ENCODE peak calls at places on chromosome 13, in six cellular contexts. M, D, J, K, E and V are unnamed samples.

GRCh38 chr13:33321686-33322473 is 36.3 kb upstream of the STARD13 start:
- DNase-seq in M (no peak), K (no peak), D (no peak), J (no peak), E (peak), V (no peak)

GRCh38 chr13:78780708-78781107 is 121.8 kb upstream of the OBI1 start:
- DNase-seq in D (no peak), K (no peak), J (no peak), M (no peak), E (no peak), V (no peak)

GRCh38 chr13:80340643-80341097 is 256 bp downstream of the SPRY2 start:
- DNase-seq in M (peak), D (peak), K (peak), J (no peak), E (peak), V (no peak)

GRCh38 chr13:95573226-95573625 is 20.7 kb downstream of the CLDN10 start:
- DNase-seq in K (no peak), E (peak), M (no peak), J (no peak), D (no peak), V (no peak)

GRCh38 chr13:104487006-104487405 is 1420.8 kb upstream of the SLC10A2 start:
- DNase-seq in D (no peak), K (no peak), E (no peak), J (no peak), M (no peak), V (no peak)

GRCh38 chr13:41401371-41401770 is 56.0 kb upstream of the RGCC start:
- DNase-seq in J (no peak), K (no peak), M (no peak), E (no peak), D (no peak), V (no peak)

GRCh38 chr13:84500016-84500415 is 617.7 kb upstream of the SLITRK1 start:
- DNase-seq in E (peak), D (no peak), M (no peak), J (no peak), K (no peak), V (no peak)

GRCh38 chr13:110628477-110628793 is 13.1 kb downstream of the NAXD start:
- DNase-seq in D (no peak), J (no peak), M (no peak), K (no peak), E (no peak), V (no peak)

GRCh38 chr13:46126552-46127171 is 21.8 kb upstream of the CPB2 start:
- DNase-seq in J (no peak), M (peak), D (peak), K (peak), E (peak), V (peak)

GRCh38 chr13:101267656-101268055 is 148.7 kb downstream of the NALCN start:
- DNase-seq in K (no peak), J (no peak), M (no peak), E (peak), D (no peak), V (no peak)

GRCh38 chr13:41007359-41008118 is 11.6 kb downstream of the ELF1 start:
- DNase-seq in M (no peak), J (no peak), E (peak), D (no peak), K (no peak), V (no peak)

GRCh38 chr13:38755792-38756191 is 68.9 kb downstream of the FREM2 start:
- DNase-seq in J (no peak), K (no peak), M (no peak), D (no peak), E (no peak), V (no peak)

GRCh38 chr13:44974056-44974798 is 15.0 kb downstream of the NUFIP1 start:
- DNase-seq in K (no peak), M (no peak), D (no peak), E (peak), J (no peak), V (no peak)